ENCODE peak calls at places on chromosomes 12 and 14, in five cellular contexts. One of them, this sample, is unnamed.

GRCh38 chr12:131806654-131807053 is 21.5 kb upstream of the MMP17 start:
- DNase-seq in D341Med: no peak
- DNase-seq in progenitor cell of endocrine pancreas: no peak
- DNase-seq in activated naive CD8-positive, alpha-beta T cell treated with anti-CD3 and anti-CD28 coated beads, Interleukin-2, amount 10 ng/mL, durations not matched to agents 7 days and 5 days: no peak
- DNase-seq in tibial nerve: no peak
- DNase-seq in this sample: no peak

GRCh38 chr14:52663850-52664249 is 31.5 kb downstream of the ERO1A start:
- DNase-seq in D341Med: no peak
- DNase-seq in progenitor cell of endocrine pancreas: no peak
- DNase-seq in activated naive CD8-positive, alpha-beta T cell treated with anti-CD3 and anti-CD28 coated beads, Interleukin-2, amount 10 ng/mL, durations not matched to agents 7 days and 5 days: no peak
- DNase-seq in tibial nerve: no peak
- DNase-seq in this sample: no peak

GRCh38 chr14:62759796-62760195 is 285.5 kb downstream of the KCNH5 start:
- DNase-seq in D341Med: no peak
- DNase-seq in progenitor cell of endocrine pancreas: no peak
- DNase-seq in activated naive CD8-positive, alpha-beta T cell treated with anti-CD3 and anti-CD28 coated beads, Interleukin-2, amount 10 ng/mL, durations not matched to agents 7 days and 5 days: no peak
- DNase-seq in tibial nerve: no peak
- DNase-seq in this sample: no peak

GRCh38 chr12:13811061-13811460 is 170.3 kb downstream of the GRIN2B start:
- DNase-seq in D341Med: no peak
- DNase-seq in progenitor cell of endocrine pancreas: no peak
- DNase-seq in activated naive CD8-positive, alpha-beta T cell treated with anti-CD3 and anti-CD28 coated beads, Interleukin-2, amount 10 ng/mL, durations not matched to agents 7 days and 5 days: no peak
- DNase-seq in tibial nerve: no peak
- DNase-seq in this sample: no peak

GRCh38 chr14:99713972-99714371 is 29.9 kb downstream of the CYP46A1 start:
- DNase-seq in D341Med: no peak
- DNase-seq in progenitor cell of endocrine pancreas: no peak
- DNase-seq in activated naive CD8-positive, alpha-beta T cell treated with anti-CD3 and anti-CD28 coated beads, Interleukin-2, amount 10 ng/mL, durations not matched to agents 7 days and 5 days: no peak
- DNase-seq in tibial nerve: no peak
- DNase-seq in this sample: no peak

GRCh38 chr12:48078901-48079300 is 27.0 kb downstream of the SENP1 start:
- DNase-seq in D341Med: no peak
- DNase-seq in progenitor cell of endocrine pancreas: no peak
- DNase-seq in activated naive CD8-positive, alpha-beta T cell treated with anti-CD3 and anti-CD28 coated beads, Interleukin-2, amount 10 ng/mL, durations not matched to agents 7 days and 5 days: no peak
- DNase-seq in tibial nerve: no peak
- DNase-seq in this sample: no peak

GRCh38 chr12:108784270-108784669 is 53.0 kb upstream of the CORO1C start:
- DNase-seq in D341Med: no peak
- DNase-seq in progenitor cell of endocrine pancreas: no peak
- DNase-seq in activated naive CD8-positive, alpha-beta T cell treated with anti-CD3 and anti-CD28 coated beads, Interleukin-2, amount 10 ng/mL, durations not matched to agents 7 days and 5 days: no peak
- DNase-seq in tibial nerve: no peak
- DNase-seq in this sample: no peak

GRCh38 chr12:115051378-115051777 is 367.4 kb upstream of the TBX3 start:
- DNase-seq in D341Med: no peak
- DNase-seq in progenitor cell of endocrine pancreas: no peak
- DNase-seq in activated naive CD8-positive, alpha-beta T cell treated with anti-CD3 and anti-CD28 coated beads, Interleukin-2, amount 10 ng/mL, durations not matched to agents 7 days and 5 days: no peak
- DNase-seq in tibial nerve: no peak
- DNase-seq in this sample: no peak